ENCODE peak calls at places on chromosomes 5 and 9, in four cellular contexts. D is M059J, H is AG09319, L is osteocyte. J is an unnamed sample.
A peak's percentile ranks its signal among the peaks of the same experiment; 100 is the strongest.

GRCh38 chr5:37791321-37791720 is 48.5 kb downstream of the GDNF start:
- DNase-seq in D (no peak), H (no peak), L (no peak), J (no peak)

GRCh38 chr5:8864053-8864452 is 681.8 kb downstream of the SEMA5A start:
- DNase-seq in D (peak; percentile 42), H (no peak), L (no peak), J (no peak)

GRCh38 chr5:87121315-87122170 is 146.1 kb upstream of the RASA1 start:
- DNase-seq in D (peak; percentile 93), H (peak; percentile 51), L (no peak), J (no peak)

GRCh38 chr5:139648205-139649081 is at the start of gene CXXC5:
- DNase-seq in D (peak; percentile 80), H (peak; percentile 77), L (peak; percentile 96), J (no peak)

GRCh38 chr9:137214620-137215019 is 7.4 kb downstream of the RNF208 start:
- DNase-seq in D (no peak), H (no peak), L (no peak), J (no peak)

GRCh38 chr9:97412628-97413382 is 909 bp downstream of the TDRD7 start:
- DNase-seq in D (peak; percentile 47), H (no peak), L (no peak), J (no peak)

GRCh38 chr9:12659220-12659619 is 34.0 kb upstream of the TYRP1 start:
- DNase-seq in D (no peak), H (no peak), L (no peak), J (no peak)

GRCh38 chr9:26053954-26054353 is 375.7 kb upstream of the TUSC1 start:
- DNase-seq in D (peak; percentile 33), H (no peak), L (no peak), J (no peak)

GRCh38 chr9:134302130-134302817 is 24.0 kb upstream of the RXRA start:
- DNase-seq in D (no peak), H (no peak), L (no peak), J (no peak)

GRCh38 chr9:88197016-88197415 is 58.7 kb upstream of the SPATA31C2 start:
- DNase-seq in D (peak; percentile 84), H (peak; percentile 38), L (no peak), J (no peak)

GRCh38 chr9:108746864-108747263 is 108.9 kb downstream of the ACTL7B start:
- DNase-seq in D (peak; percentile 22), H (peak; percentile 24), L (no peak), J (no peak)

GRCh38 chr5:78251663-78252284 is 42.7 kb downstream of the AP3B1 start:
- DNase-seq in D (no peak), H (no peak), L (no peak), J (no peak)

GRCh38 chr9:93093449-93094293 is 2.3 kb upstream of the CARD19 start:
- DNase-seq in D (no peak), H (no peak), L (no peak), J (no peak)

GRCh38 chr9:6563036-6563435 is 82.5 kb downstream of the GLDC start:
- DNase-seq in D (no peak), H (no peak), L (no peak), J (no peak)

GRCh38 chr5:16666140-16666860 is 49.5 kb upstream of the RETREG1 start:
- DNase-seq in D (no peak), H (no peak), L (no peak), J (no peak)

GRCh38 chr9:35962126-35962906 is 4.4 kb upstream of the OR2S2 start:
- DNase-seq in D (peak; percentile 88), H (peak; percentile 66), L (no peak), J (no peak)

GRCh38 chr9:87309236-87309635 is 188.4 kb upstream of the DAPK1 start:
- DNase-seq in D (peak; percentile 77), H (no peak), L (no peak), J (no peak)

GRCh38 chr9:123291736-123292135 is 23.4 kb upstream of the STRBP start:
- DNase-seq in D (no peak), H (no peak), L (no peak), J (no peak)

GRCh38 chr5:158451203-158451982 is 592.4 kb upstream of the CLINT1 start:
- DNase-seq in D (peak; percentile 62), H (peak; percentile 58), L (no peak), J (no peak)

GRCh38 chr5:143117821-143118220 is 285.7 kb downstream of the NR3C1 start:
- DNase-seq in D (no peak), H (no peak), L (no peak), J (no peak)

GRCh38 chr9:127915801-127916664 is 808 bp downstream of the ST6GALNAC4 start:
- DNase-seq in D (no peak), H (no peak), L (no peak), J (no peak)

GRCh38 chr9:134525841-134526797 is 115.5 kb upstream of the COL5A1 start:
- DNase-seq in D (peak; percentile 39), H (no peak), L (no peak), J (no peak)

GRCh38 chr5:68749648-68750047 is 344.2 kb upstream of the SLC30A5 start:
- DNase-seq in D (peak; percentile 74), H (no peak), L (no peak), J (no peak)

GRCh38 chr5:91787718-91788117 is 404.6 kb upstream of the ARRDC3 start:
- DNase-seq in D (peak; percentile 79), H (no peak), L (no peak), J (no peak)

GRCh38 chr5:154308457-154309360 is 118.2 kb downstream of the GALNT10 start:
- DNase-seq in D (peak; percentile 87), H (no peak), L (no peak), J (peak; percentile 58)

GRCh38 chr5:159051431-159052281 is 48.1 kb downstream of the EBF1 start:
- DNase-seq in D (peak; percentile 34), H (no peak), L (no peak), J (no peak)

GRCh38 chr9:134957165-134957944 is 39.6 kb upstream of the FCN1 start:
- DNase-seq in D (no peak), H (no peak), L (no peak), J (no peak)

GRCh38 chr5:119123280-119123679 is 52.4 kb downstream of the DMXL1 start:
- DNase-seq in D (no peak), H (no peak), L (no peak), J (no peak)

GRCh38 chr5:72452515-72453259 is 54.5 kb downstream of the ZNF366 start:
- DNase-seq in D (peak; percentile 92), H (peak; percentile 74), L (no peak), J (no peak)

GRCh38 chr5:54756301-54756700 is 229.1 kb downstream of the ESM1 start:
- DNase-seq in D (no peak), H (no peak), L (no peak), J (peak; percentile 74)

GRCh38 chr5:77560677-77561263 is 68.7 kb upstream of the WDR41 start:
- DNase-seq in D (peak; percentile 45), H (peak; percentile 4), L (no peak), J (no peak)

GRCh38 chr9:102650896-102651295 is 344.2 kb upstream of the CYLC2 start:
- DNase-seq in D (no peak), H (no peak), L (no peak), J (no peak)

GRCh38 chr9:76342862-76343261 is 51.4 kb downstream of the RFK start:
- DNase-seq in D (no peak), H (no peak), L (no peak), J (no peak)

GRCh38 chr5:151238303-151238741 is 14.4 kb upstream of the CCDC69 start:
- DNase-seq in D (no peak), H (no peak), L (no peak), J (no peak)

GRCh38 chr9:112012026-112012902 is 115.7 kb downstream of the UGCG start:
- DNase-seq in D (peak; percentile 99), H (peak; percentile 56), L (no peak), J (no peak)

GRCh38 chr5:74357827-74358226 is 282.7 kb downstream of the ENC1 start:
- DNase-seq in D (peak; percentile 50), H (no peak), L (peak; percentile 69), J (peak; percentile 56)

GRCh38 chr5:8845316-8845715 is 700.6 kb downstream of the SEMA5A start:
- DNase-seq in D (peak; percentile 63), H (no peak), L (no peak), J (no peak)

J was measured in vagina.